ENCODE peak calls at places on chromosomes 1 and 21, in nine cellular contexts. K is C1 segment of cervical spinal cord; M is hypothalamus; Y is cardiac muscle cell; Z is NCI-H146; C is NCI-H460; S is activated T-helper 1 cell treated with Interleukin-2 at 50 U/mL for 16 hours; V is CD8-positive, alpha-beta T cell; L is right atrium auricular region. U is an unnamed sample.

GRCh38 chr1:172393354-172393753 is 27.1 kb upstream of the C1orf105 start:
- DNase-seq in K (no peak), M (no peak), Y (no peak), Z (no peak), C (no peak), S (no peak), V (no peak), L (no peak), U (no peak)

GRCh38 chr21:38440746-38441145 is 57.5 kb downstream of the ERG start:
- DNase-seq in K (no peak), M (no peak), Y (peak), Z (no peak), C (no peak), S (no peak), V (no peak), L (no peak), U (no peak)

GRCh38 chr1:32871364-32872188 is 864 bp upstream of the FNDC5 start:
- DNase-seq in K (no peak), M (no peak), Y (no peak), Z (no peak), C (no peak), S (no peak), V (peak), L (peak), U (no peak)

GRCh38 chr1:41673355-41673754 is 188.9 kb upstream of the EDN2 start:
- DNase-seq in K (no peak), M (no peak), Y (peak), Z (no peak), C (no peak), S (no peak), V (peak), L (no peak), U (no peak)

GRCh38 chr1:202618387-202619022 is 91.7 kb downstream of the SYT2 start:
- DNase-seq in K (no peak), M (no peak), Y (peak), Z (no peak), C (no peak), S (no peak), V (no peak), L (no peak), U (no peak)

GRCh38 chr21:42381347-42381984 is 14.4 kb downstream of the TMPRSS3 start:
- DNase-seq in K (no peak), M (no peak), Y (peak), Z (peak), C (no peak), S (peak), V (peak), L (no peak), U (no peak)

GRCh38 chr1:11531314-11531870 is 52.4 kb downstream of the DISP3 start:
- DNase-seq in K (no peak), M (no peak), Y (no peak), Z (no peak), C (no peak), S (no peak), V (no peak), L (no peak), U (no peak)

GRCh38 chr1:26050255-26050640 is 4.3 kb upstream of the SLC30A2 start:
- DNase-seq in K (no peak), M (no peak), Y (no peak), Z (no peak), C (no peak), S (no peak), V (no peak), L (no peak), U (no peak)

GRCh38 chr1:243354511-243355153 is 98.8 kb downstream of the SDCCAG8 start:
- DNase-seq in K (peak), M (no peak), Y (no peak), Z (no peak), C (no peak), S (no peak), V (no peak), L (no peak), U (no peak)

GRCh38 chr1:213997772-213998107 is 10.0 kb downstream of the PROX1 start:
- DNase-seq in K (no peak), M (no peak), Y (no peak), Z (no peak), C (no peak), S (no peak), V (no peak), L (no peak), U (no peak)

GRCh38 chr1:174815474-174815908 is 184.3 kb upstream of the CACYBP start:
- DNase-seq in K (no peak), M (no peak), Y (no peak), Z (no peak), C (no peak), S (no peak), V (no peak), L (no peak), U (no peak)

GRCh38 chr1:244054247-244054923 is 3.3 kb downstream of the ZBTB18 start:
- DNase-seq in K (no peak), M (no peak), Y (no peak), Z (no peak), C (no peak), S (no peak), V (no peak), L (no peak), U (peak)

GRCh38 chr1:22117238-22117637 is 25.7 kb downstream of the WNT4 start:
- DNase-seq in K (no peak), M (no peak), Y (no peak), Z (no peak), C (no peak), S (no peak), V (no peak), L (no peak), U (peak)

GRCh38 chr1:39178541-39179431 is 25.7 kb upstream of the MACF1 start:
- DNase-seq in K (no peak), M (no peak), Y (peak), Z (no peak), C (no peak), S (no peak), V (no peak), L (no peak), U (no peak)

GRCh38 chr1:15178571-15179484 is 25.3 kb downstream of the TMEM51 start:
- DNase-seq in K (no peak), M (no peak), Y (peak), Z (peak), C (peak), S (no peak), V (no peak), L (no peak), U (no peak)

GRCh38 chr1:183932412-183932811 is 105.1 kb downstream of the COLGALT2 start:
- DNase-seq in K (peak), M (no peak), Y (peak), Z (no peak), C (no peak), S (no peak), V (no peak), L (peak), U (no peak)

U was measured in SK-N-SH.